ENCODE peak calls at places on chromosome 5, in ten cellular contexts. One of them, this sample, is unnamed.

GRCh38 chr5:65722575-65723424 is 795 bp downstream of the NLN start:
- DNase-seq in HCT116: peak; percentile 19
- DNase-seq in neural progenitor cell: peak; percentile 67
- DNase-seq in progenitor cell of endocrine pancreas: no peak
- DNase-seq in nephron progenitor cell: peak; percentile 16
- DNase-seq in AG09309: no peak
- DNase-seq in GM20000: peak; percentile 49
- DNase-seq in WTC11: peak; percentile 20
- DNase-seq in lower lobe of right lung: no peak
- DNase-seq in heart left ventricle: peak; percentile 28
- DNase-seq in this sample: no peak

GRCh38 chr5:40915341-40915926 is 6.1 kb downstream of the C7 start:
- DNase-seq in HCT116: no peak
- DNase-seq in neural progenitor cell: no peak
- DNase-seq in progenitor cell of endocrine pancreas: no peak
- DNase-seq in nephron progenitor cell: no peak
- DNase-seq in AG09309: no peak
- DNase-seq in GM20000: no peak
- DNase-seq in WTC11: no peak
- DNase-seq in lower lobe of right lung: no peak
- DNase-seq in heart left ventricle: no peak
- DNase-seq in this sample: no peak

GRCh38 chr5:179379321-179379890 is 34.1 kb upstream of the ADAMTS2 start:
- DNase-seq in HCT116: no peak
- DNase-seq in neural progenitor cell: no peak
- DNase-seq in progenitor cell of endocrine pancreas: no peak
- DNase-seq in nephron progenitor cell: no peak
- DNase-seq in AG09309: no peak
- DNase-seq in GM20000: no peak
- DNase-seq in WTC11: no peak
- DNase-seq in lower lobe of right lung: no peak
- DNase-seq in heart left ventricle: no peak
- DNase-seq in this sample: no peak

GRCh38 chr5:59656351-59657254 is 236.9 kb downstream of the PDE4D start:
- DNase-seq in HCT116: no peak
- DNase-seq in neural progenitor cell: no peak
- DNase-seq in progenitor cell of endocrine pancreas: no peak
- DNase-seq in nephron progenitor cell: no peak
- DNase-seq in AG09309: no peak
- DNase-seq in GM20000: no peak
- DNase-seq in WTC11: no peak
- DNase-seq in lower lobe of right lung: no peak
- DNase-seq in heart left ventricle: no peak
- DNase-seq in this sample: no peak

GRCh38 chr5:178210073-178210526 is 5.8 kb downstream of the HNRNPAB start:
- DNase-seq in HCT116: no peak
- DNase-seq in neural progenitor cell: no peak
- DNase-seq in progenitor cell of endocrine pancreas: no peak
- DNase-seq in nephron progenitor cell: no peak
- DNase-seq in AG09309: no peak
- DNase-seq in GM20000: no peak
- DNase-seq in WTC11: no peak
- DNase-seq in lower lobe of right lung: no peak
- DNase-seq in heart left ventricle: peak; percentile 23
- DNase-seq in this sample: no peak

GRCh38 chr5:28748446-28748845 is 1710.1 kb upstream of the CDH9 start:
- DNase-seq in HCT116: no peak
- DNase-seq in neural progenitor cell: no peak
- DNase-seq in progenitor cell of endocrine pancreas: no peak
- DNase-seq in nephron progenitor cell: no peak
- DNase-seq in AG09309: no peak
- DNase-seq in GM20000: no peak
- DNase-seq in WTC11: no peak
- DNase-seq in lower lobe of right lung: no peak
- DNase-seq in heart left ventricle: no peak
- DNase-seq in this sample: no peak

GRCh38 chr5:142807378-142807911 is 37.3 kb downstream of the ARHGAP26 start:
- DNase-seq in HCT116: no peak
- DNase-seq in neural progenitor cell: no peak
- DNase-seq in progenitor cell of endocrine pancreas: no peak
- DNase-seq in nephron progenitor cell: no peak
- DNase-seq in AG09309: no peak
- DNase-seq in GM20000: peak; percentile 10
- DNase-seq in WTC11: no peak
- DNase-seq in lower lobe of right lung: no peak
- DNase-seq in heart left ventricle: peak; percentile 59
- DNase-seq in this sample: no peak

GRCh38 chr5:179839328-179840256 is 18.9 kb downstream of the SQSTM1 start:
- DNase-seq in HCT116: no peak
- DNase-seq in neural progenitor cell: no peak
- DNase-seq in progenitor cell of endocrine pancreas: no peak
- DNase-seq in nephron progenitor cell: no peak
- DNase-seq in AG09309: no peak
- DNase-seq in GM20000: no peak
- DNase-seq in WTC11: no peak
- DNase-seq in lower lobe of right lung: no peak
- DNase-seq in heart left ventricle: peak; percentile 62
- DNase-seq in this sample: no peak

GRCh38 chr5:31421806-31422586 is 109.9 kb downstream of the DROSHA start:
- DNase-seq in HCT116: no peak
- DNase-seq in neural progenitor cell: no peak
- DNase-seq in progenitor cell of endocrine pancreas: no peak
- DNase-seq in nephron progenitor cell: no peak
- DNase-seq in AG09309: no peak
- DNase-seq in GM20000: no peak
- DNase-seq in WTC11: no peak
- DNase-seq in lower lobe of right lung: no peak
- DNase-seq in heart left ventricle: peak; percentile 24
- DNase-seq in this sample: no peak

GRCh38 chr5:113526421-113526820 is 12.9 kb downstream of the YTHDC2 start:
- DNase-seq in HCT116: no peak
- DNase-seq in neural progenitor cell: peak; percentile 6
- DNase-seq in progenitor cell of endocrine pancreas: no peak
- DNase-seq in nephron progenitor cell: no peak
- DNase-seq in AG09309: no peak
- DNase-seq in GM20000: no peak
- DNase-seq in WTC11: no peak
- DNase-seq in lower lobe of right lung: no peak
- DNase-seq in heart left ventricle: no peak
- DNase-seq in this sample: no peak

GRCh38 chr5:180866985-180867384 is 5.9 kb upstream of the ZFP62 start:
- DNase-seq in HCT116: no peak
- DNase-seq in neural progenitor cell: no peak
- DNase-seq in progenitor cell of endocrine pancreas: no peak
- DNase-seq in nephron progenitor cell: no peak
- DNase-seq in AG09309: no peak
- DNase-seq in GM20000: no peak
- DNase-seq in WTC11: no peak
- DNase-seq in lower lobe of right lung: no peak
- DNase-seq in heart left ventricle: no peak
- DNase-seq in this sample: no peak

GRCh38 chr5:10595678-10596309 is 31.9 kb downstream of the ANKRD33B start:
- DNase-seq in HCT116: peak; percentile 75
- DNase-seq in neural progenitor cell: no peak
- DNase-seq in progenitor cell of endocrine pancreas: no peak
- DNase-seq in nephron progenitor cell: no peak
- DNase-seq in AG09309: no peak
- DNase-seq in GM20000: no peak
- DNase-seq in WTC11: no peak
- DNase-seq in lower lobe of right lung: no peak
- DNase-seq in heart left ventricle: no peak
- DNase-seq in this sample: no peak

GRCh38 chr5:43563321-43563720 is 6.4 kb upstream of the PAIP1 start:
- DNase-seq in HCT116: no peak
- DNase-seq in neural progenitor cell: no peak
- DNase-seq in progenitor cell of endocrine pancreas: no peak
- DNase-seq in nephron progenitor cell: no peak
- DNase-seq in AG09309: no peak
- DNase-seq in GM20000: no peak
- DNase-seq in WTC11: no peak
- DNase-seq in lower lobe of right lung: no peak
- DNase-seq in heart left ventricle: no peak
- DNase-seq in this sample: no peak

GRCh38 chr5:160970605-160971191 is 118.7 kb upstream of the ATP10B start:
- DNase-seq in HCT116: no peak
- DNase-seq in neural progenitor cell: peak; percentile 49
- DNase-seq in progenitor cell of endocrine pancreas: no peak
- DNase-seq in nephron progenitor cell: no peak
- DNase-seq in AG09309: no peak
- DNase-seq in GM20000: no peak
- DNase-seq in WTC11: no peak
- DNase-seq in lower lobe of right lung: no peak
- DNase-seq in heart left ventricle: no peak
- DNase-seq in this sample: no peak
- TF ChIP-seq CTCF in HCT116: no peak
- TF ChIP-seq CTCF in neural progenitor cell: peak; percentile 72
- TF ChIP-seq CTCF in progenitor cell of endocrine pancreas: peak; percentile 69
- TF ChIP-seq CTCF in nephron progenitor cell: peak; percentile 50
- TF ChIP-seq CTCF in AG09309: peak; percentile 5
- TF ChIP-seq CTCF in GM20000: peak; percentile 4
- TF ChIP-seq CTCF in WTC11: no peak
- TF ChIP-seq CTCF in lower lobe of right lung: peak; percentile 14
- TF ChIP-seq CTCF in heart left ventricle: peak; percentile 7
- TF ChIP-seq CTCF in this sample: no peak

GRCh38 chr5:141135718-141136266 is 786 bp downstream of the PCDHB5 start:
- DNase-seq in HCT116: no peak
- DNase-seq in neural progenitor cell: no peak
- DNase-seq in progenitor cell of endocrine pancreas: no peak
- DNase-seq in nephron progenitor cell: no peak
- DNase-seq in AG09309: no peak
- DNase-seq in GM20000: no peak
- DNase-seq in WTC11: no peak
- DNase-seq in lower lobe of right lung: no peak
- DNase-seq in heart left ventricle: no peak
- DNase-seq in this sample: no peak

DNA sequence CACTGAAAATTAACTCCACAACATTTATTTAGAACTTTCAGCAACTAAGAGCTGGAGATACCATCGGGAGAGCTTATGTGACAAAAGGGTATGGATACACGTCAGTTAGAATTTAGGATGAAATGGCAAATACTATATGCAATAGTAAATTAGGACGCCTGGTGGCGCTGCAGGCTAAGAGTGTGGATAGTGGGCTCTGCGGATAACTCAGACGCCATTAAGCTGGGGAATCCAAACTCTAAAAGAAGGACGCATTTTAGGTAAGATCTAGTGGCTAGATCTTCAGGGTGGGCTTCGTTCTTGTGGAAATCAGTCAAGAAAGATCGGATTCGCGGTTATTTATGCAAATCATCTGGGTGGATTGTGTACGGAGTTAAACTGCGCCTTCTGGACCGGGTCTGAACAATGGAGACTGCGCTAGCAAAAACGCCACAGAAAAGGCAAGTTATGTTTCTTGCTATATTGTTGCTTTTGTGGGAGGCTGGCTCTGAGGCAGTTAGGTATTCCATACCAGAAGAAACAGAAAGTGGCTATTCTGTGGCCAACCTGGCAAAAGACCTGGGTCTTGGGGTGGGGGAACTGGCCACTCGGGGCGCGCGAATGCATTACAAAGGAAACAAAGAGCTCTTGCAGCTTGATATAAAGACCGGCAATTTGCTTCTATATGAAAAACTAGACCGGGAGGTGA is at the start of gene PCDHB5:
- DNase-seq in HCT116: no peak
- DNase-seq in neural progenitor cell: peak; percentile 54
- DNase-seq in progenitor cell of endocrine pancreas: no peak
- DNase-seq in nephron progenitor cell: peak; percentile 14
- DNase-seq in AG09309: no peak
- DNase-seq in GM20000: no peak
- DNase-seq in WTC11: peak; percentile 72
- DNase-seq in lower lobe of right lung: no peak
- DNase-seq in heart left ventricle: no peak
- DNase-seq in this sample: no peak
- TF ChIP-seq CTCF in HCT116: no peak
- TF ChIP-seq CTCF in neural progenitor cell: peak; percentile 53
- TF ChIP-seq CTCF in progenitor cell of endocrine pancreas: peak; percentile 62
- TF ChIP-seq CTCF in nephron progenitor cell: no peak
- TF ChIP-seq CTCF in AG09309: peak; percentile 70
- TF ChIP-seq CTCF in GM20000: peak; percentile 5
- TF ChIP-seq CTCF in WTC11: peak; percentile 72
- TF ChIP-seq CTCF in lower lobe of right lung: peak; percentile 32
- TF ChIP-seq CTCF in heart left ventricle: peak; percentile 25
- TF ChIP-seq CTCF in this sample: no peak

GRCh38 chr5:108900668-108901067 is 153.0 kb downstream of the FER start:
- DNase-seq in HCT116: no peak
- DNase-seq in neural progenitor cell: no peak
- DNase-seq in progenitor cell of endocrine pancreas: no peak
- DNase-seq in nephron progenitor cell: no peak
- DNase-seq in AG09309: no peak
- DNase-seq in GM20000: no peak
- DNase-seq in WTC11: no peak
- DNase-seq in lower lobe of right lung: no peak
- DNase-seq in heart left ventricle: no peak
- DNase-seq in this sample: no peak
- TF ChIP-seq CTCF in HCT116: no peak
- TF ChIP-seq CTCF in neural progenitor cell: no peak
- TF ChIP-seq CTCF in progenitor cell of endocrine pancreas: no peak
- TF ChIP-seq CTCF in nephron progenitor cell: no peak
- TF ChIP-seq CTCF in AG09309: no peak
- TF ChIP-seq CTCF in GM20000: no peak
- TF ChIP-seq CTCF in WTC11: no peak
- TF ChIP-seq CTCF in lower lobe of right lung: no peak
- TF ChIP-seq CTCF in heart left ventricle: no peak
- TF ChIP-seq CTCF in this sample: no peak

GRCh38 chr5:57499262-57500050 is 16.8 kb upstream of the ACTBL2 start:
- DNase-seq in HCT116: peak; percentile 62
- DNase-seq in neural progenitor cell: peak; percentile 70
- DNase-seq in progenitor cell of endocrine pancreas: no peak
- DNase-seq in nephron progenitor cell: peak; percentile 17
- DNase-seq in AG09309: no peak
- DNase-seq in GM20000: peak; percentile 37
- DNase-seq in WTC11: peak; percentile 29
- DNase-seq in lower lobe of right lung: no peak
- DNase-seq in heart left ventricle: no peak
- DNase-seq in this sample: no peak

GRCh38 chr5:57495285-57495684 is 12.7 kb upstream of the ACTBL2 start:
- DNase-seq in HCT116: no peak
- DNase-seq in neural progenitor cell: no peak
- DNase-seq in progenitor cell of endocrine pancreas: no peak
- DNase-seq in nephron progenitor cell: no peak
- DNase-seq in AG09309: no peak
- DNase-seq in GM20000: no peak
- DNase-seq in WTC11: no peak
- DNase-seq in lower lobe of right lung: peak; percentile 44
- DNase-seq in heart left ventricle: no peak
- DNase-seq in this sample: no peak

GRCh38 chr5:57495688-57496087 is 13.1 kb upstream of the ACTBL2 start:
- DNase-seq in HCT116: no peak
- DNase-seq in neural progenitor cell: peak; percentile 32
- DNase-seq in progenitor cell of endocrine pancreas: no peak
- DNase-seq in nephron progenitor cell: no peak
- DNase-seq in AG09309: no peak
- DNase-seq in GM20000: no peak
- DNase-seq in WTC11: no peak
- DNase-seq in lower lobe of right lung: no peak
- DNase-seq in heart left ventricle: no peak
- DNase-seq in this sample: no peak

GRCh38 chr5:57494104-57495098 is 11.8 kb upstream of the ACTBL2 start:
- DNase-seq in HCT116: peak; percentile 90
- DNase-seq in neural progenitor cell: no peak
- DNase-seq in progenitor cell of endocrine pancreas: no peak
- DNase-seq in nephron progenitor cell: no peak
- DNase-seq in AG09309: peak; percentile 93
- DNase-seq in GM20000: peak; percentile 10
- DNase-seq in WTC11: no peak
- DNase-seq in lower lobe of right lung: peak; percentile 74
- DNase-seq in heart left ventricle: peak; percentile 54
- DNase-seq in this sample: no peak

GRCh38 chr5:57497733-57498132 is 15.1 kb upstream of the ACTBL2 start:
- DNase-seq in HCT116: no peak
- DNase-seq in neural progenitor cell: no peak
- DNase-seq in progenitor cell of endocrine pancreas: no peak
- DNase-seq in nephron progenitor cell: no peak
- DNase-seq in AG09309: no peak
- DNase-seq in GM20000: no peak
- DNase-seq in WTC11: no peak
- DNase-seq in lower lobe of right lung: no peak
- DNase-seq in heart left ventricle: no peak
- DNase-seq in this sample: no peak
- TF ChIP-seq CTCF in HCT116: no peak
- TF ChIP-seq CTCF in neural progenitor cell: no peak
- TF ChIP-seq CTCF in progenitor cell of endocrine pancreas: no peak
- TF ChIP-seq CTCF in nephron progenitor cell: no peak
- TF ChIP-seq CTCF in AG09309: no peak
- TF ChIP-seq CTCF in GM20000: no peak
- TF ChIP-seq CTCF in WTC11: no peak
- TF ChIP-seq CTCF in lower lobe of right lung: no peak
- TF ChIP-seq CTCF in heart left ventricle: no peak
- TF ChIP-seq CTCF in this sample: no peak